ENCODE peak calls at places on chromosomes 6 and 20, in eight cellular contexts. C is foreskin fibroblast, I is fibroblast of lung, G is prostate gland, Q is right atrium auricular region, N is tibial nerve, T is fibroblast of mammary gland, M is esophagus squamous epithelium. J is an unnamed sample.

GRCh38 chr6:128370072-128370471 is 150.3 kb downstream of the PTPRK start:
- DNase-seq in N (no peak), Q (no peak), I (peak), M (no peak), G (no peak), C (peak), T (peak), J (no peak)

GRCh38 chr6:135921176-135921575 is 69.7 kb downstream of the PDE7B start:
- DNase-seq in Q (no peak), M (no peak), I (peak), N (no peak), T (peak), C (no peak), G (no peak), J (no peak)

GRCh38 chr6:38271081-38271480 is 368.6 kb downstream of the BTBD9 start:
- DNase-seq in Q (no peak), C (peak), T (peak), N (no peak), G (no peak), I (no peak), M (no peak), J (no peak)

GRCh38 chr6:97240222-97240621 is 42.8 kb downstream of the MMS22L start:
- DNase-seq in Q (no peak), G (no peak), N (no peak), T (peak), M (no peak), C (peak), I (peak), J (no peak)

GRCh38 chr20:31578448-31579138 is 26.5 kb upstream of the ID1 start:
- DNase-seq in I (no peak), C (no peak), T (no peak), Q (no peak), G (no peak), N (no peak), M (no peak), J (no peak)

GRCh38 chr20:61746781-61747180 is 318.9 kb downstream of the TAF4 start:
- DNase-seq in N (no peak), T (no peak), Q (no peak), M (no peak), G (no peak), I (no peak), C (no peak), J (no peak)

GRCh38 chr20:10747019-10747418 is 73.2 kb upstream of the JAG1 start:
- DNase-seq in T (no peak), M (no peak), N (no peak), I (no peak), C (no peak), G (peak), Q (no peak), J (no peak)

GRCh38 chr6:7770111-7770510 is 44.2 kb downstream of the BMP6 start:
- DNase-seq in T (no peak), I (no peak), C (no peak), M (no peak), G (no peak), N (no peak), Q (no peak), J (no peak)

GRCh38 chr6:89669002-89669401 is 30.5 kb upstream of the LYRM2 start:
- DNase-seq in Q (no peak), I (peak), M (no peak), G (no peak), T (no peak), C (no peak), N (no peak), J (no peak)

GRCh38 chr6:40386200-40386599 is 201.0 kb downstream of the LRFN2 start:
- DNase-seq in N (peak), T (no peak), I (no peak), Q (no peak), G (no peak), C (no peak), M (no peak), J (no peak)

GRCh38 chr6:113476937-113477839 is 380.0 kb upstream of the MARCKS start:
- DNase-seq in G (no peak), Q (no peak), N (no peak), T (peak), I (no peak), C (peak), M (no peak), J (no peak)

GRCh38 chr20:53738039-53738944 is 144.7 kb upstream of the ZNF217 start:
- DNase-seq in T (peak), G (peak), C (peak), M (no peak), Q (peak), N (peak), I (peak), J (peak)

GRCh38 chr6:108616544-108616943 is 55.8 kb downstream of the FOXO3 start:
- DNase-seq in Q (no peak), C (peak), G (no peak), N (peak), M (no peak), T (peak), I (peak), J (no peak)

GRCh38 chr20:44203161-44203560 is 7.4 kb downstream of the OSER1 start:
- DNase-seq in C (no peak), Q (peak), I (peak), N (no peak), T (no peak), M (no peak), G (no peak), J (no peak)

GRCh38 chr6:33000053-33000452 is 9.3 kb downstream of the HLA-DOA start:
- DNase-seq in C (no peak), G (no peak), N (no peak), Q (no peak), M (no peak), I (no peak), T (no peak), J (no peak)

GRCh38 chr6:143232849-143233248 is 172.2 kb downstream of the AIG1 start:
- DNase-seq in G (peak), C (peak), M (no peak), T (peak), Q (no peak), N (peak), I (peak), J (peak)

GRCh38 chr20:45290677-45291355 is 15.8 kb upstream of the RBPJL start:
- DNase-seq in C (peak), G (peak), T (peak), Q (peak), M (no peak), I (peak), N (peak), J (peak)

GRCh38 chr6:48928937-48929336 is 534.1 kb downstream of the MMUT start:
- DNase-seq in Q (no peak), N (no peak), C (peak), M (no peak), G (no peak), T (no peak), I (no peak), J (no peak)

GRCh38 chr6:95690328-95690727 is 113.0 kb downstream of the MANEA start:
- DNase-seq in I (no peak), C (no peak), N (no peak), G (no peak), Q (no peak), M (no peak), T (no peak), J (no peak)

GRCh38 chr6:43917878-43918382 is 147.9 kb downstream of the VEGFA start:
- DNase-seq in T (peak), C (peak), N (no peak), I (peak), M (no peak), Q (no peak), G (no peak), J (no peak)

GRCh38 chr6:89146748-89147715 is 1.2 kb downstream of the PM20D2 start:
- DNase-seq in I (peak), M (no peak), N (no peak), C (peak), T (peak), Q (no peak), G (peak), J (no peak)

GRCh38 chr20:39986231-39986904 is 702.7 kb downstream of the MAFB start:
- DNase-seq in I (peak), T (peak), C (peak), G (peak), Q (peak), N (peak), M (no peak), J (peak)

GRCh38 chr6:46584586-46584985 is 68.0 kb downstream of the CYP39A1 start:
- DNase-seq in C (peak), M (no peak), I (no peak), T (peak), N (no peak), G (no peak), Q (no peak), J (no peak)

GRCh38 chr20:56628873-56629463 is at the start of gene TFAP2C:
- DNase-seq in I (no peak), G (peak), C (peak), T (peak), Q (no peak), N (peak), M (no peak), J (peak)

GRCh38 chr20:53736122-53736756 is 142.6 kb upstream of the ZNF217 start:
- DNase-seq in I (no peak), C (no peak), M (no peak), T (no peak), N (no peak), Q (no peak), G (no peak), J (no peak)

GRCh38 chr6:28587011-28587745 is 61.5 kb downstream of the GPX5 start:
- DNase-seq in T (peak), N (no peak), I (peak), M (no peak), C (peak), Q (no peak), G (peak), J (peak)

GRCh38 chr20:57999465-58000111 is 228.9 kb downstream of the ANKRD60 start:
- DNase-seq in M (no peak), I (no peak), G (peak), Q (no peak), C (peak), N (peak), T (no peak), J (no peak)

GRCh38 chr20:57998981-57999464 is 229.4 kb downstream of the ANKRD60 start:
- DNase-seq in Q (no peak), G (no peak), C (no peak), I (no peak), M (no peak), N (no peak), T (no peak), J (no peak)

GRCh38 chr20:57996465-57996864 is 232.0 kb downstream of the ANKRD60 start:
- DNase-seq in N (no peak), G (no peak), Q (no peak), T (no peak), I (no peak), C (no peak), M (no peak), J (no peak)

GRCh38 chr20:57996936-57997629 is 231.4 kb downstream of the ANKRD60 start:
- DNase-seq in C (peak), G (peak), T (peak), Q (no peak), M (no peak), I (no peak), N (no peak), J (no peak)

GRCh38 chr20:57998276-57998675 is 230.2 kb downstream of the ANKRD60 start:
- DNase-seq in I (no peak), C (no peak), M (no peak), N (no peak), T (no peak), G (no peak), Q (no peak), J (no peak)
- TF ChIP-seq CTCF in I (no peak), C (no peak), M (no peak), N (no peak), T (no peak), G (no peak), Q (no peak), J (no peak)

DNA sequence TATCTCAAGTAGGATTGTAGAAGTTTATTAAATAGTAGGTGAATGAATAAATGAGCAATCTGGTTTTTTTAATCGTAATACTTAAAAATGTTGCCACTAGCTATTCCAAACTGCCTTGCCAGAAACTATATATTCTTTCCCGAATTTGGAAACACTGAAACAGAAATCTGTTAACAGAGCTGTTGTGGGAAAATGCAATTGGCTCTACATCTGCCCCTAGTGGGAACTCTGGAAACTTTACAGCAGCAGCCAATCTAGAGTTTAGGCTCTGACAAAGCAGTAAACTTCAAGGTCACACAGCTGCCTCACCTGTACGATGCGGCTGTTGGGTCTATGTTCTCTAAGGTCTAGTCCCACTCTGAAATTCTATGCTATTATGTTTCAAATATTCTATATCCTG is 41.7 kb downstream of the SYNE1 start:
- DNase-seq in I (no peak), M (no peak), N (no peak), T (peak), G (no peak), Q (no peak), C (peak), J (no peak)
- TF ChIP-seq CTCF in I (peak), M (peak), N (no peak), T (peak), G (no peak), Q (peak), C (peak), J (peak)

DNA sequence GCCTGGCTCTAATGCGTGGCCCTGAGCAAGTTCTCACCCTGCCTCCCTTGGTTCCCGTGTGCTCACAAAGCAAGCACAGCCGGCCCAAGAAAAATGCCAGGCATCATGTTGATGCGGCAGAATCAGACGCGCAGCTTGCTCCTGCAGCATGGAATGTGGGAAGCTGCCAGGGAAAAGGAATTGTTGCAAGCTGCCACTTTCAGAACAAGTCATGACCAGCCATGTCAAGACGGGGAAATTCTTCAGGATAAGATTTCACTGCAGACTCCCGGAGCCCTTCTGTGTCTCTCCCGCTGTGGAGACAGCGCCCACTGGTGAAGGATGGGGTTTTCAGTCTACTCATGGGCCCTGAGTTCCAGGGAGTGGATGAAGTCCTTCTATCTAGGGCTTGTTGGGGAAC is 4.6 kb downstream of the DACT2 start:
- DNase-seq in G (peak), N (peak), T (no peak), C (no peak), M (no peak), Q (no peak), I (no peak), J (no peak)
- TF ChIP-seq CTCF in G (peak), N (no peak), T (no peak), C (no peak), M (peak), Q (peak), I (no peak), J (peak)

GRCh38 chr20:12566596-12566995 is 442.2 kb upstream of the SPTLC3 start:
- DNase-seq in Q (no peak), G (no peak), C (no peak), N (no peak), T (no peak), I (no peak), M (no peak), J (no peak)

GRCh38 chr20:12564982-12565381 is 443.8 kb upstream of the SPTLC3 start:
- DNase-seq in G (no peak), I (no peak), N (no peak), T (no peak), M (no peak), Q (no peak), C (no peak), J (no peak)

GRCh38 chr20:12575352-12576095 is 433.2 kb upstream of the SPTLC3 start:
- DNase-seq in C (no peak), Q (peak), I (peak), N (peak), T (no peak), M (peak), G (peak), J (no peak)

GRCh38 chr20:12573428-12573827 is 435.3 kb upstream of the SPTLC3 start:
- DNase-seq in M (no peak), G (no peak), N (no peak), C (no peak), I (no peak), Q (no peak), T (no peak), J (no peak)

DNA sequence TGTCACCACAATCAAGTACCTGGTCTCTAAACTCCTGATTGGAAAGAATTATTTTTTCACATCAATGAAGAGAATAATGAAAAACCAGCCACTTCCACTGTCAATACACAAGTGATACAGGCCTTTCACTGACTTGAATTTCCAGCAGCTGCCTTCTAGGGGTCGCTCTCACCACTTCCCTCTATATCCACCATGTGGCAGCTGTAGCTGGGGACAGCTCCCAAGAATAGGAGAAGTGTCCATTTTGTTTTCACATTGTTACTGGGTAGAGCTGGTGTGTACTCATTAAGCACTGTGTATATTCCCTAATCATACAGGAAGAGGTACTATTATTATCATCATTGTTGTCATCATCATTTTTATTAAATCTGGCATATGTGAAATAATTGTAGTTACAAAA is 438.4 kb upstream of the SPTLC3 start:
- DNase-seq in C (no peak), I (no peak), G (no peak), T (no peak), Q (no peak), M (no peak), N (no peak), J (peak)
- TF ChIP-seq CTCF in C (no peak), I (no peak), G (no peak), T (no peak), Q (peak), M (no peak), N (no peak), J (peak)

GRCh38 chr6:10451394-10451793 is 36.5 kb upstream of the TFAP2A start:
- DNase-seq in M (no peak), I (no peak), G (no peak), C (no peak), N (no peak), Q (no peak), T (no peak), J (no peak)
- TF ChIP-seq CTCF in M (no peak), I (no peak), G (no peak), C (no peak), N (no peak), Q (no peak), T (no peak), J (no peak)

J was measured in neural crest cell.